ENCODE peak calls at places on chromosomes 3 and 15, in four cellular contexts. D is pancreas, Y is activated B cell treated with CpG ODN at 0.5 μM for 24 hours, M is MM.1S. I is an unnamed sample.

GRCh38 chr15:69526086-69526485 is 73.5 kb downstream of the RPLP1 start:
- DNase-seq in D (no peak), M (no peak), Y (no peak), I (no peak)

GRCh38 chr3:194713299-194714121 is 27.8 kb downstream of the FAM43A start:
- DNase-seq in D (no peak), Y (no peak), M (no peak), I (no peak)

GRCh38 chr3:976021-976420 is 116.8 kb upstream of the CNTN6 start:
- DNase-seq in M (no peak), Y (no peak), D (no peak), I (no peak)

GRCh38 chr3:195154793-195155535 is 116.0 kb downstream of the XXYLT1 start:
- DNase-seq in Y (no peak), M (no peak), D (peak), I (no peak)

GRCh38 chr15:39874890-39875549 is 45.0 kb downstream of the GPR176 start:
- DNase-seq in D (peak), Y (no peak), M (peak), I (no peak)

GRCh38 chr3:194148383-194148782 is 12.4 kb downstream of the HES1 start:
- DNase-seq in M (no peak), D (no peak), Y (no peak), I (no peak)

GRCh38 chr3:56005196-56005805 is 463.0 kb downstream of the ERC2 start:
- DNase-seq in D (no peak), M (peak), Y (no peak), I (no peak)

GRCh38 chr3:177013681-177014280 is 183.5 kb downstream of the TBL1XR1 start:
- DNase-seq in Y (no peak), M (no peak), D (no peak), I (no peak)

GRCh38 chr15:72227720-72228119 is 3.3 kb downstream of the PKM start:
- DNase-seq in D (no peak), Y (no peak), M (no peak), I (no peak)

GRCh38 chr15:72197460-72198409 is at the start of gene GRAMD2A:
- DNase-seq in M (no peak), Y (peak), D (no peak), I (no peak)

GRCh38 chr3:129417354-129417753 is 11.1 kb downstream of the EFCAB12 start:
- DNase-seq in Y (no peak), D (no peak), M (no peak), I (no peak)

GRCh38 chr3:132543016-132543739 is 53.9 kb upstream of the ACKR4 start:
- DNase-seq in D (no peak), M (no peak), Y (no peak), I (no peak)

GRCh38 chr3:110650752-110651151 is 420.9 kb upstream of the NECTIN3 start:
- DNase-seq in Y (no peak), D (no peak), M (no peak), I (no peak)

GRCh38 chr3:10228248-10228950 is 19.9 kb upstream of the TATDN2 start:
- DNase-seq in M (no peak), D (no peak), Y (no peak), I (no peak)

GRCh38 chr3:26474706-26475105 is 147.9 kb upstream of the LRRC3B start:
- DNase-seq in Y (no peak), M (no peak), D (no peak), I (no peak)

GRCh38 chr3:148971819-148972218 is 19.5 kb upstream of the GYG1 start:
- DNase-seq in M (no peak), Y (no peak), D (peak), I (no peak)

GRCh38 chr3:149376728-149377407 is 581 bp downstream of the TM4SF1 start:
- DNase-seq in M (no peak), D (peak), Y (no peak), I (no peak)

GRCh38 chr15:81531141-81531592 is 157.2 kb upstream of the TMC3 start:
- DNase-seq in Y (no peak), M (no peak), D (no peak), I (no peak)

GRCh38 chr15:68417897-68418296 is 14.1 kb downstream of the ITGA11 start:
- DNase-seq in Y (no peak), D (no peak), M (no peak), I (no peak)

GRCh38 chr15:99421172-99421656 is 144.6 kb upstream of the MEF2A start:
- DNase-seq in M (no peak), Y (no peak), D (no peak), I (no peak)

GRCh38 chr3:105465251-105465853 is 98.6 kb downstream of the ALCAM start:
- DNase-seq in D (no peak), M (no peak), Y (no peak), I (no peak)

GRCh38 chr15:81492303-81492702 is 118.3 kb upstream of the TMC3 start:
- DNase-seq in M (no peak), D (no peak), Y (no peak), I (no peak)

GRCh38 chr3:190089711-190090110 is 31.0 kb downstream of the P3H2 start:
- DNase-seq in D (no peak), Y (no peak), M (no peak), I (no peak)

GRCh38 chr3:43363621-43364266 is 77.4 kb downstream of the SNRK start:
- DNase-seq in M (no peak), Y (no peak), D (no peak), I (no peak)

GRCh38 chr3:147756478-147756877 is 347.3 kb downstream of the ZIC1 start:
- DNase-seq in Y (no peak), M (no peak), D (no peak), I (no peak)

GRCh38 chr3:57752307-57752706 is 3.8 kb upstream of the SLMAP start:
- DNase-seq in D (no peak), M (no peak), Y (no peak), I (no peak)

GRCh38 chr3:126131881-126132750 is 48.2 kb upstream of the SLC41A3 start:
- DNase-seq in D (no peak), Y (peak), M (no peak), I (peak)

GRCh38 chr3:58754074-58754473 is 87.5 kb upstream of the FAM3D start:
- DNase-seq in Y (no peak), M (no peak), D (no peak), I (no peak)

GRCh38 chr15:75785771-75786563 is 57.3 kb upstream of the UBE2Q2 start:
- DNase-seq in M (no peak), D (no peak), Y (no peak), I (peak)
- TF ChIP-seq CTCF in M (no peak), D (no peak), Y (no peak), I (peak)

DNA sequence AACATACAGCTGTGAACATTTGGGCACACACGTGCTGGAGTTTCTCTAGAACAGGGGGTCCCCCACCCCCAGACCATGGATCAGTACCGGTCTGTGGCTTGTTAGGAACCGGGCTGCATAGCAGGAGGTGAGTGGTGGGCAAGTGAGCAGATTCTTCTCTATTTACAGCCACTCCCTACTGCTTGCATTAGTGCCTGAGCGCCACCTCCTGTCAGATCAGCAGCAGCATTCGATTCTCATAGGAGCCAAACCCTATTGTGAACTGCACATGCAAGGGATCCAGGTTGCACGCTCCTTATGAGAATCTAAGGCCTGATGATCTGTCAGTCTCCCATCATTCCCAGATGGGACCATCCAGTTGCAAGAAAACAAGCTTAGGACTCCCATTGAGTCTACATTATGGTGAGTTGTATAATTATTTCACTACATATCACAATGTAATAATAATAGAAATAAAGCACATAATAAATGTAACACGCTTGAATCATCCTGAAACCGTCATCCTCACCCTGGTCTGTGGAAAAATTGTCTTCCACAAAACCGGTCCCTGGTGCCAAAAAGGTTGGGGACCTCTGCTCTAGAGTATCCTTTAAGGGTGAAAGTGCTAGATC is 25.8 kb downstream of the CHRM5 start:
- DNase-seq in D (no peak), Y (no peak), M (no peak), I (no peak)
- TF ChIP-seq CTCF in D (no peak), Y (no peak), M (peak), I (peak)

GRCh38 chr15:54594115-54594514 is 602.6 kb downstream of the RSL24D1 start:
- DNase-seq in Y (no peak), D (no peak), M (no peak), I (no peak)
- TF ChIP-seq CTCF in Y (no peak), D (no peak), M (no peak), I (no peak)

GRCh38 chr3:134300520-134300919 is 49.9 kb upstream of the RYK start:
- DNase-seq in D (no peak), Y (no peak), M (no peak), I (no peak)
- TF ChIP-seq CTCF in D (no peak), Y (no peak), M (no peak), I (peak)

DNA sequence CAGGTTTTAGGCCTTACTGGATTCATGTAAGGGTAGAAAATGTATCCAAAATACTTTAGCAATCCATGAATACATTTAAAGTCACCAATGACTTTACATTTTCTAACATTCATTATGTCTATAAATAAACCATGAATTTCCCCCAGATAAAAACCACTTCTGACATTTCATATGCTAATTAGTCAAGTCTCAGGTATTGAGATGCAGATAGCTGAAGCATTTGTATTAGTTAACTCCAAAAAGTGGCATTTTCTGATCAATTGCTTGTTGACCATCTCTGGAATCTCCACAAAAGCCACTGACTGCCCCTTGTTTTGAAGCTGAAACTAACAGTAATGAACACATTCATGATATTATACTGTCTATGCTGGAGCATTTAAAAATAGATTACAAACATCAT is 68.4 kb upstream of the RAP2B start:
- DNase-seq in M (no peak), Y (no peak), D (no peak), I (no peak)
- TF ChIP-seq CTCF in M (no peak), Y (no peak), D (no peak), I (no peak)

GRCh38 chr15:95024388-95024787 is 793.0 kb downstream of the MCTP2 start:
- DNase-seq in Y (no peak), M (peak), D (no peak), I (no peak)
- TF ChIP-seq CTCF in Y (no peak), M (peak), D (no peak), I (peak)

DNA sequence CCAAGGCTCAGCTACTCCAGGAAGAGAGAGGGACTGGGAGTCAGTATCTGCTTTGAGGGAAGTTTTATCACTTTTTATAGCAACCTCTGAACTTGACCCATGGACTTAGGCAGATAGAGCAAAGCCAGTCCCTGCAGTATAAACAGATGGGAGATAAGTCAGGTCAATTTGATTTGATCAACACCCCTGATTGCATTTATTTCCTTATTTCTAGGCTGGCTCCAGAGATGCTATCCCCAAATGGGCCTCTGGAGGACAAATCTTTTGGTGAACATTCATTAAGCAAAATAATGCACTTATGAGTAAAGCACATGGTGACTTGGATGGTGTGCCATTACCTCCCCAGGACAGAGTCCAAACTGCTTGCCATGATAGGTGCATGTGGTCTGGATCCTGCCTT is 8.9 kb upstream of the IDH3A start:
- DNase-seq in M (no peak), Y (no peak), D (no peak), I (no peak)
- TF ChIP-seq CTCF in M (no peak), Y (no peak), D (no peak), I (no peak)

DNA sequence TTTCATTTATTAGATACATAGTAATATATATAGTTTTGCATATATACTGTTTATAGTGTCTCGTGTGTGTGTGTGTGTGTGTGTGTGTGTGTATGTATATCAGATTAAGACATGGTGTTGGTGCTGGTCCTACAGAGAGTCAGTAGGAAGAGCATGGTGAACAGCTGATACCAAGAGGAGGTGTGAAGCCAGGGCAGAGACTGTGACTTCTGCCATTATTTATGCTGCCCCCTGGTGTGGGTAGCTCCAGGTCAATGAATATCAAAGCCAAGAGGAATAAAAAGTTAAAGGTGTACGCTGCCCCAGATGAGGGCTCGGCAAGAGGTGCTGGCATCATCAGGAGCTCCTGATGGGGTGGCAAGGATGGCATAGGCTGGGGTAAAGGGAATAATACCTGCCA is 299.5 kb upstream of the RASGRP1 start:
- DNase-seq in Y (no peak), D (no peak), M (no peak), I (no peak)
- TF ChIP-seq CTCF in Y (no peak), D (no peak), M (no peak), I (no peak)

DNA sequence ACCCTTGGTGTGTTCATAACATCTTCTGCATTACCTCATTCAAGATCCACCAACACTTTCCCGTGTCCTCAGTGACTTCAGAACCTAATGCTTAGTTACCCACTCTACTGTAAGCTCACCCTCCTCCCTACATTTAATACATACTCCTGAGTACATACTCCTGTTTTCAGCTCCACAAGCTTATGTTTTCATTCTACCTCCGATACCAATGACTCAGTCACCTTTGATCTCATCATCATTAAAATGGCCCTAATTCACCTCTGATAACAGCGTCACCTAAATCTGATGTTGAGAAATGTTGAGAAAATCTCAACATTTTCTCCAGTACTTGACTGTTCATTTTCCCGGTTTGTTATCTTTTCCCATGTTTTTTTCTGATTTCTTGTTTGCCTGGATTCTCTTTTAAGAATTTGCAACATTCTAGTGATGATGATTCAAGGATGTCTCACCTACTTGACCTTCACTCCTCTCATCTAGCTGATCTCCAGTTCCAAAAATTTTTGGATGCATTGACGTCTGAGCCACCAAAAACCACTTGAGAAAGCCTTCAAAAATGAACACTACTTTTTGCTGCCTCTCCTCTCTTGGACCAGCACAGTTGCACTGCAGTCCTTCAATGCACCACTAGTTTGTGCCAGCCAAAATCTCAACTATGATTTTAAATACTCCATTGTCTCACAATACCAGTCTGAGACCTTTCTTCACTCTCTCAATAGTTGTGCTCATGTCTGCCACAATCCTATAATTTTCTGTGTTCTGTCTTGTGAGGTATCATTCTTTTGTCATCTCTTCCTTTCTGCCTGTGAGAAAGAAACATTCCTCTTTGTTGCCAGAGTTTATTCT is 220.7 kb upstream of the SEMA6D start:
- DNase-seq in Y (no peak), M (no peak), D (no peak), I (no peak)
- TF ChIP-seq CTCF in Y (no peak), M (no peak), D (no peak), I (peak)